ENCODE peak calls at places on chromosomes 11 and 22, in ten cellular contexts. One of them, this sample, is unnamed.

GRCh38 chr11:727859-728748 is 19.2 kb upstream of the TALDO1 start:
- DNase-seq in AG09309: peak
- DNase-seq in endodermal cell: peak
- DNase-seq in epithelial cell of proximal tubule: no peak
- DNase-seq in H9: peak
- DNase-seq in H1: peak
- DNase-seq in mucosa of descending colon: peak
- DNase-seq in fibroblast of lung: peak
- DNase-seq in upper lobe of right lung: peak
- DNase-seq in MCF 10A: peak
- DNase-seq in this sample: peak

GRCh38 chr11:91872216-91872615 is 352.4 kb upstream of the FAT3 start:
- DNase-seq in H1: no peak
- DNase-seq in mucosa of descending colon: no peak
- DNase-seq in AG09309: no peak
- DNase-seq in upper lobe of right lung: no peak
- DNase-seq in epithelial cell of proximal tubule: no peak
- DNase-seq in MCF 10A: no peak
- DNase-seq in fibroblast of lung: peak
- DNase-seq in endodermal cell: no peak
- DNase-seq in H9: no peak
- DNase-seq in this sample: no peak

GRCh38 chr11:83294208-83294607 is 8.0 kb upstream of the CCDC90B start:
- DNase-seq in AG09309: no peak
- DNase-seq in H1: no peak
- DNase-seq in endodermal cell: no peak
- DNase-seq in upper lobe of right lung: no peak
- DNase-seq in H9: no peak
- DNase-seq in mucosa of descending colon: no peak
- DNase-seq in epithelial cell of proximal tubule: no peak
- DNase-seq in fibroblast of lung: no peak
- DNase-seq in MCF 10A: no peak
- DNase-seq in this sample: no peak

GRCh38 chr22:42473484-42474193 is 41.4 kb upstream of the NFAM1 start:
- DNase-seq in H9: no peak
- DNase-seq in endodermal cell: no peak
- DNase-seq in epithelial cell of proximal tubule: peak
- DNase-seq in fibroblast of lung: peak
- DNase-seq in H1: no peak
- DNase-seq in upper lobe of right lung: no peak
- DNase-seq in MCF 10A: peak
- DNase-seq in AG09309: peak
- DNase-seq in mucosa of descending colon: peak
- DNase-seq in this sample: no peak

GRCh38 chr11:8813658-8814057 is 97.3 kb upstream of the AKIP1 start:
- DNase-seq in H9: peak
- DNase-seq in epithelial cell of proximal tubule: no peak
- DNase-seq in AG09309: no peak
- DNase-seq in MCF 10A: peak
- DNase-seq in upper lobe of right lung: peak
- DNase-seq in endodermal cell: peak
- DNase-seq in fibroblast of lung: peak
- DNase-seq in H1: peak
- DNase-seq in mucosa of descending colon: peak
- DNase-seq in this sample: peak

GRCh38 chr11:68505596-68505995 is 45.0 kb downstream of the PPP6R3 start:
- DNase-seq in upper lobe of right lung: no peak
- DNase-seq in H1: no peak
- DNase-seq in H9: no peak
- DNase-seq in AG09309: peak
- DNase-seq in epithelial cell of proximal tubule: no peak
- DNase-seq in mucosa of descending colon: no peak
- DNase-seq in MCF 10A: no peak
- DNase-seq in fibroblast of lung: peak
- DNase-seq in endodermal cell: no peak
- DNase-seq in this sample: no peak

GRCh38 chr11:123640677-123641494 is 13.5 kb downstream of the SCN3B start:
- DNase-seq in MCF 10A: peak
- DNase-seq in H9: peak
- DNase-seq in H1: no peak
- DNase-seq in epithelial cell of proximal tubule: no peak
- DNase-seq in mucosa of descending colon: peak
- DNase-seq in endodermal cell: peak
- DNase-seq in fibroblast of lung: peak
- DNase-seq in upper lobe of right lung: peak
- DNase-seq in AG09309: no peak
- DNase-seq in this sample: no peak

GRCh38 chr11:95089620-95090542 is at the start of gene ENDOD1:
- DNase-seq in fibroblast of lung: peak
- DNase-seq in endodermal cell: peak
- DNase-seq in mucosa of descending colon: peak
- DNase-seq in H9: peak
- DNase-seq in epithelial cell of proximal tubule: no peak
- DNase-seq in AG09309: no peak
- DNase-seq in MCF 10A: peak
- DNase-seq in H1: no peak
- DNase-seq in upper lobe of right lung: peak
- DNase-seq in this sample: peak

GRCh38 chr22:36855478-36855877 is 5.3 kb upstream of the NCF4 start:
- DNase-seq in H9: no peak
- DNase-seq in AG09309: no peak
- DNase-seq in epithelial cell of proximal tubule: no peak
- DNase-seq in MCF 10A: no peak
- DNase-seq in mucosa of descending colon: no peak
- DNase-seq in H1: no peak
- DNase-seq in upper lobe of right lung: no peak
- DNase-seq in fibroblast of lung: no peak
- DNase-seq in endodermal cell: no peak
- DNase-seq in this sample: no peak

GRCh38 chr11:72204865-72205264 is 11.7 kb upstream of the FOLR2 start:
- DNase-seq in H1: no peak
- DNase-seq in H9: no peak
- DNase-seq in MCF 10A: no peak
- DNase-seq in mucosa of descending colon: no peak
- DNase-seq in fibroblast of lung: no peak
- DNase-seq in endodermal cell: no peak
- DNase-seq in AG09309: no peak
- DNase-seq in epithelial cell of proximal tubule: no peak
- DNase-seq in upper lobe of right lung: no peak
- DNase-seq in this sample: no peak

GRCh38 chr11:67240575-67241389 is 25.5 kb upstream of the GRK2 start:
- DNase-seq in AG09309: peak
- DNase-seq in endodermal cell: peak
- DNase-seq in H1: no peak
- DNase-seq in mucosa of descending colon: peak
- DNase-seq in MCF 10A: peak
- DNase-seq in H9: peak
- DNase-seq in upper lobe of right lung: peak
- DNase-seq in epithelial cell of proximal tubule: no peak
- DNase-seq in fibroblast of lung: peak
- DNase-seq in this sample: peak

GRCh38 chr11:23320131-23320530 is 459.9 kb upstream of the CCDC179 start:
- DNase-seq in epithelial cell of proximal tubule: no peak
- DNase-seq in fibroblast of lung: peak
- DNase-seq in endodermal cell: no peak
- DNase-seq in AG09309: no peak
- DNase-seq in H1: no peak
- DNase-seq in MCF 10A: no peak
- DNase-seq in mucosa of descending colon: no peak
- DNase-seq in upper lobe of right lung: no peak
- DNase-seq in H9: no peak
- DNase-seq in this sample: no peak

GRCh38 chr11:134861490-134862107 is 449.6 kb upstream of the B3GAT1 start:
- DNase-seq in H1: no peak
- DNase-seq in endodermal cell: no peak
- DNase-seq in upper lobe of right lung: no peak
- DNase-seq in fibroblast of lung: no peak
- DNase-seq in epithelial cell of proximal tubule: no peak
- DNase-seq in H9: no peak
- DNase-seq in mucosa of descending colon: no peak
- DNase-seq in MCF 10A: no peak
- DNase-seq in AG09309: no peak
- DNase-seq in this sample: no peak
- TF ChIP-seq CTCF in H1: peak
- TF ChIP-seq CTCF in endodermal cell: peak
- TF ChIP-seq CTCF in upper lobe of right lung: peak
- TF ChIP-seq CTCF in fibroblast of lung: no peak
- TF ChIP-seq CTCF in epithelial cell of proximal tubule: no peak
- TF ChIP-seq CTCF in H9: peak
- TF ChIP-seq CTCF in mucosa of descending colon: no peak
- TF ChIP-seq CTCF in MCF 10A: no peak
- TF ChIP-seq CTCF in AG09309: no peak
- TF ChIP-seq CTCF in this sample: no peak

GRCh38 chr22:38471237-38471636 is 3.3 kb downstream of the KDELR3 start:
- DNase-seq in AG09309: no peak
- DNase-seq in endodermal cell: no peak
- DNase-seq in fibroblast of lung: no peak
- DNase-seq in epithelial cell of proximal tubule: no peak
- DNase-seq in mucosa of descending colon: no peak
- DNase-seq in H9: peak
- DNase-seq in H1: no peak
- DNase-seq in upper lobe of right lung: peak
- DNase-seq in MCF 10A: no peak
- DNase-seq in this sample: no peak

GRCh38 chr22:38467438-38467903 is 425 bp upstream of the KDELR3 start:
- DNase-seq in AG09309: no peak
- DNase-seq in H1: no peak
- DNase-seq in mucosa of descending colon: peak
- DNase-seq in endodermal cell: no peak
- DNase-seq in H9: no peak
- DNase-seq in MCF 10A: no peak
- DNase-seq in fibroblast of lung: no peak
- DNase-seq in upper lobe of right lung: peak
- DNase-seq in epithelial cell of proximal tubule: no peak
- DNase-seq in this sample: no peak

GRCh38 chr22:38467904-38468760 is at the start of gene KDELR3:
- DNase-seq in upper lobe of right lung: peak
- DNase-seq in H9: no peak
- DNase-seq in mucosa of descending colon: peak
- DNase-seq in epithelial cell of proximal tubule: no peak
- DNase-seq in fibroblast of lung: peak
- DNase-seq in H1: no peak
- DNase-seq in AG09309: no peak
- DNase-seq in endodermal cell: peak
- DNase-seq in MCF 10A: peak
- DNase-seq in this sample: peak

GRCh38 chr22:38469306-38469781 is 1.4 kb downstream of the KDELR3 start:
- DNase-seq in H1: no peak
- DNase-seq in epithelial cell of proximal tubule: no peak
- DNase-seq in upper lobe of right lung: no peak
- DNase-seq in AG09309: no peak
- DNase-seq in endodermal cell: no peak
- DNase-seq in mucosa of descending colon: no peak
- DNase-seq in fibroblast of lung: no peak
- DNase-seq in H9: no peak
- DNase-seq in MCF 10A: no peak
- DNase-seq in this sample: no peak

GRCh38 chr22:38468761-38469305 is 937 bp downstream of the KDELR3 start:
- DNase-seq in H9: no peak
- DNase-seq in MCF 10A: no peak
- DNase-seq in epithelial cell of proximal tubule: no peak
- DNase-seq in mucosa of descending colon: no peak
- DNase-seq in fibroblast of lung: no peak
- DNase-seq in H1: no peak
- DNase-seq in AG09309: no peak
- DNase-seq in endodermal cell: no peak
- DNase-seq in upper lobe of right lung: peak
- DNase-seq in this sample: no peak
- TF ChIP-seq CTCF in H9: no peak
- TF ChIP-seq CTCF in MCF 10A: no peak
- TF ChIP-seq CTCF in epithelial cell of proximal tubule: no peak
- TF ChIP-seq CTCF in mucosa of descending colon: no peak
- TF ChIP-seq CTCF in fibroblast of lung: no peak
- TF ChIP-seq CTCF in H1: no peak
- TF ChIP-seq CTCF in AG09309: no peak
- TF ChIP-seq CTCF in endodermal cell: no peak
- TF ChIP-seq CTCF in upper lobe of right lung: no peak
- TF ChIP-seq CTCF in this sample: no peak

GRCh38 chr22:39999144-39999757 is 4.5 kb downstream of the FAM83F start:
- DNase-seq in epithelial cell of proximal tubule: peak
- DNase-seq in H1: no peak
- DNase-seq in fibroblast of lung: peak
- DNase-seq in endodermal cell: no peak
- DNase-seq in H9: no peak
- DNase-seq in upper lobe of right lung: no peak
- DNase-seq in mucosa of descending colon: peak
- DNase-seq in MCF 10A: peak
- DNase-seq in AG09309: no peak
- DNase-seq in this sample: no peak
- TF ChIP-seq CTCF in epithelial cell of proximal tubule: peak
- TF ChIP-seq CTCF in H1: no peak
- TF ChIP-seq CTCF in fibroblast of lung: no peak
- TF ChIP-seq CTCF in endodermal cell: no peak
- TF ChIP-seq CTCF in H9: no peak
- TF ChIP-seq CTCF in upper lobe of right lung: no peak
- TF ChIP-seq CTCF in mucosa of descending colon: no peak
- TF ChIP-seq CTCF in MCF 10A: no peak
- TF ChIP-seq CTCF in AG09309: no peak
- TF ChIP-seq CTCF in this sample: no peak

GRCh38 chr22:22074634-22075381 is 92.2 kb upstream of the TOP3B start:
- DNase-seq in mucosa of descending colon: no peak
- DNase-seq in MCF 10A: no peak
- DNase-seq in AG09309: no peak
- DNase-seq in upper lobe of right lung: no peak
- DNase-seq in H1: no peak
- DNase-seq in epithelial cell of proximal tubule: peak
- DNase-seq in H9: no peak
- DNase-seq in fibroblast of lung: no peak
- DNase-seq in endodermal cell: no peak
- DNase-seq in this sample: no peak
- TF ChIP-seq CTCF in mucosa of descending colon: no peak
- TF ChIP-seq CTCF in MCF 10A: no peak
- TF ChIP-seq CTCF in AG09309: no peak
- TF ChIP-seq CTCF in upper lobe of right lung: no peak
- TF ChIP-seq CTCF in H1: no peak
- TF ChIP-seq CTCF in epithelial cell of proximal tubule: peak
- TF ChIP-seq CTCF in H9: no peak
- TF ChIP-seq CTCF in fibroblast of lung: no peak
- TF ChIP-seq CTCF in endodermal cell: no peak
- TF ChIP-seq CTCF in this sample: no peak

This sample was measured in omental fat pad.